ENCODE peak calls at places on chromosomes 16 and 17, in ten cellular contexts. One of them, this sample, is unnamed.

GRCh38 chr17:42706732-42707131 is 24.4 kb downstream of the CNTNAP1 start:
- DNase-seq in OCI-LY7: no peak
- DNase-seq in fibroblast of mammary gland: no peak
- DNase-seq in effector memory CD4-positive, alpha-beta T cell: peak; percentile 37
- DNase-seq in left ventricle myocardium inferior: no peak
- DNase-seq in tibial artery: no peak
- DNase-seq in ovary: no peak
- DNase-seq in lung: no peak
- DNase-seq in Peyer's patch: no peak
- DNase-seq in CD4-positive, alpha-beta memory T cell: peak; percentile 79
- DNase-seq in this sample: peak; percentile 92

GRCh38 chr16:46736695-46737094 is 11.4 kb downstream of the MYLK3 start:
- DNase-seq in OCI-LY7: no peak
- DNase-seq in fibroblast of mammary gland: no peak
- DNase-seq in effector memory CD4-positive, alpha-beta T cell: no peak
- DNase-seq in left ventricle myocardium inferior: no peak
- DNase-seq in tibial artery: no peak
- DNase-seq in ovary: no peak
- DNase-seq in lung: no peak
- DNase-seq in Peyer's patch: no peak
- DNase-seq in CD4-positive, alpha-beta memory T cell: no peak
- DNase-seq in this sample: no peak

GRCh38 chr16:53654946-53655345 is 48.7 kb downstream of the RPGRIP1L start:
- DNase-seq in OCI-LY7: no peak
- DNase-seq in fibroblast of mammary gland: no peak
- DNase-seq in effector memory CD4-positive, alpha-beta T cell: no peak
- DNase-seq in left ventricle myocardium inferior: no peak
- DNase-seq in tibial artery: no peak
- DNase-seq in ovary: no peak
- DNase-seq in lung: no peak
- DNase-seq in Peyer's patch: no peak
- DNase-seq in CD4-positive, alpha-beta memory T cell: no peak
- DNase-seq in this sample: no peak

GRCh38 chr16:58085171-58085570 is 44.0 kb downstream of the CFAP20 start:
- DNase-seq in OCI-LY7: no peak
- DNase-seq in fibroblast of mammary gland: no peak
- DNase-seq in effector memory CD4-positive, alpha-beta T cell: no peak
- DNase-seq in left ventricle myocardium inferior: no peak
- DNase-seq in tibial artery: no peak
- DNase-seq in ovary: no peak
- DNase-seq in lung: no peak
- DNase-seq in Peyer's patch: no peak
- DNase-seq in CD4-positive, alpha-beta memory T cell: no peak
- DNase-seq in this sample: no peak

GRCh38 chr17:41692722-41693521 is 4.2 kb downstream of the EIF1 start:
- DNase-seq in OCI-LY7: no peak
- DNase-seq in fibroblast of mammary gland: no peak
- DNase-seq in effector memory CD4-positive, alpha-beta T cell: no peak
- DNase-seq in left ventricle myocardium inferior: no peak
- DNase-seq in tibial artery: no peak
- DNase-seq in ovary: no peak
- DNase-seq in lung: no peak
- DNase-seq in Peyer's patch: no peak
- DNase-seq in CD4-positive, alpha-beta memory T cell: peak; percentile 46
- DNase-seq in this sample: no peak

GRCh38 chr16:83134638-83135037 is 507.9 kb downstream of the CDH13 start:
- DNase-seq in OCI-LY7: peak; percentile 91
- DNase-seq in fibroblast of mammary gland: no peak
- DNase-seq in effector memory CD4-positive, alpha-beta T cell: no peak
- DNase-seq in left ventricle myocardium inferior: no peak
- DNase-seq in tibial artery: no peak
- DNase-seq in ovary: no peak
- DNase-seq in lung: no peak
- DNase-seq in Peyer's patch: no peak
- DNase-seq in CD4-positive, alpha-beta memory T cell: no peak
- DNase-seq in this sample: no peak

GRCh38 chr17:73068322-73069153 is 23.9 kb downstream of the SLC39A11 start:
- DNase-seq in OCI-LY7: no peak
- DNase-seq in fibroblast of mammary gland: peak; percentile 61
- DNase-seq in effector memory CD4-positive, alpha-beta T cell: no peak
- DNase-seq in left ventricle myocardium inferior: no peak
- DNase-seq in tibial artery: no peak
- DNase-seq in ovary: no peak
- DNase-seq in lung: no peak
- DNase-seq in Peyer's patch: no peak
- DNase-seq in CD4-positive, alpha-beta memory T cell: no peak
- DNase-seq in this sample: no peak

GRCh38 chr17:17073006-17073626 is 30.9 kb downstream of the MPRIP start:
- DNase-seq in OCI-LY7: no peak
- DNase-seq in fibroblast of mammary gland: no peak
- DNase-seq in effector memory CD4-positive, alpha-beta T cell: no peak
- DNase-seq in left ventricle myocardium inferior: no peak
- DNase-seq in tibial artery: no peak
- DNase-seq in ovary: peak; percentile 6
- DNase-seq in lung: no peak
- DNase-seq in Peyer's patch: no peak
- DNase-seq in CD4-positive, alpha-beta memory T cell: no peak
- DNase-seq in this sample: no peak

GRCh38 chr17:44217738-44218343 is 1.6 kb downstream of the UBTF start:
- DNase-seq in OCI-LY7: no peak
- DNase-seq in fibroblast of mammary gland: no peak
- DNase-seq in effector memory CD4-positive, alpha-beta T cell: no peak
- DNase-seq in left ventricle myocardium inferior: no peak
- DNase-seq in tibial artery: no peak
- DNase-seq in ovary: no peak
- DNase-seq in lung: no peak
- DNase-seq in Peyer's patch: peak; percentile 61
- DNase-seq in CD4-positive, alpha-beta memory T cell: no peak
- DNase-seq in this sample: no peak

GRCh38 chr17:44216173-44216572 is 3.3 kb downstream of the UBTF start:
- DNase-seq in OCI-LY7: peak; percentile 88
- DNase-seq in fibroblast of mammary gland: no peak
- DNase-seq in effector memory CD4-positive, alpha-beta T cell: peak; percentile 22
- DNase-seq in left ventricle myocardium inferior: no peak
- DNase-seq in tibial artery: no peak
- DNase-seq in ovary: no peak
- DNase-seq in lung: no peak
- DNase-seq in Peyer's patch: peak; percentile 88
- DNase-seq in CD4-positive, alpha-beta memory T cell: peak; percentile 67
- DNase-seq in this sample: peak; percentile 80

GRCh38 chr17:44214896-44215295 is 4.6 kb downstream of the UBTF start:
- DNase-seq in OCI-LY7: no peak
- DNase-seq in fibroblast of mammary gland: no peak
- DNase-seq in effector memory CD4-positive, alpha-beta T cell: no peak
- DNase-seq in left ventricle myocardium inferior: no peak
- DNase-seq in tibial artery: no peak
- DNase-seq in ovary: no peak
- DNase-seq in lung: no peak
- DNase-seq in Peyer's patch: no peak
- DNase-seq in CD4-positive, alpha-beta memory T cell: no peak
- DNase-seq in this sample: no peak

GRCh38 chr17:44218344-44219125 is 940 bp downstream of the UBTF start:
- DNase-seq in OCI-LY7: peak; percentile 94
- DNase-seq in fibroblast of mammary gland: peak; percentile 84
- DNase-seq in effector memory CD4-positive, alpha-beta T cell: peak; percentile 79
- DNase-seq in left ventricle myocardium inferior: peak; percentile 91
- DNase-seq in tibial artery: peak; percentile 77
- DNase-seq in ovary: peak; percentile 91
- DNase-seq in lung: peak; percentile 85
- DNase-seq in Peyer's patch: peak; percentile 95
- DNase-seq in CD4-positive, alpha-beta memory T cell: peak; percentile 85
- DNase-seq in this sample: peak; percentile 85

DNA sequence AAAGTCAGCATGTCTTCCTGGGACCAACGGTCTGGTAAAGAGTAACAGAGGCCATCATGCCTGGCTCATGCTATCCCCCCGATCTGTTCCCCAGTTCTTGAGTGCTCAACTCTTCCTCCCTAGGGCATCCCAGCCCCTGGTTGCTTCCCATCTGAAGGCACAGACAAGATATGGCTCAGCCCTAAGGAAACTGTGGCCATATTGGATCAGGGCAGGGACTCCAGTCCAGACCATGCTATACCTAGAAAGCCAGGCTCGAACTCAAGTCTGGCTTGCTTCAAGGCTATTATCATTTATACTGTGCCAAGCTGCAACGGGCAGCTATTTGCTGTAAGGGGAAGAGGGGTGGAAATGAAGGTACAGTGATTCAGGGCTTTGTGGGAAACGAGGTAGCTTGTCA is 2.8 kb downstream of the UBTF start:
- DNase-seq in OCI-LY7: peak; percentile 38
- DNase-seq in fibroblast of mammary gland: no peak
- DNase-seq in effector memory CD4-positive, alpha-beta T cell: no peak
- DNase-seq in left ventricle myocardium inferior: no peak
- DNase-seq in tibial artery: no peak
- DNase-seq in ovary: no peak
- DNase-seq in lung: no peak
- DNase-seq in Peyer's patch: no peak
- DNase-seq in CD4-positive, alpha-beta memory T cell: no peak
- DNase-seq in this sample: no peak
- H3K4me3 ChIP-seq in OCI-LY7: peak overlapping the region; percentile 90
- H3K4me3 ChIP-seq in fibroblast of mammary gland: no peak overlapping the region
- H3K4me3 ChIP-seq in effector memory CD4-positive, alpha-beta T cell: peak overlapping the region; percentile 8
- H3K4me3 ChIP-seq in left ventricle myocardium inferior: no peak overlapping the region
- H3K4me3 ChIP-seq in tibial artery: no peak overlapping the region
- H3K4me3 ChIP-seq in ovary: no peak overlapping the region
- H3K4me3 ChIP-seq in lung: no peak overlapping the region
- H3K4me3 ChIP-seq in Peyer's patch: no peak overlapping the region
- H3K4me3 ChIP-seq in CD4-positive, alpha-beta memory T cell: peak overlapping the region; percentile 50
- H3K4me3 ChIP-seq in this sample: peak overlapping the region; percentile 98

DNA sequence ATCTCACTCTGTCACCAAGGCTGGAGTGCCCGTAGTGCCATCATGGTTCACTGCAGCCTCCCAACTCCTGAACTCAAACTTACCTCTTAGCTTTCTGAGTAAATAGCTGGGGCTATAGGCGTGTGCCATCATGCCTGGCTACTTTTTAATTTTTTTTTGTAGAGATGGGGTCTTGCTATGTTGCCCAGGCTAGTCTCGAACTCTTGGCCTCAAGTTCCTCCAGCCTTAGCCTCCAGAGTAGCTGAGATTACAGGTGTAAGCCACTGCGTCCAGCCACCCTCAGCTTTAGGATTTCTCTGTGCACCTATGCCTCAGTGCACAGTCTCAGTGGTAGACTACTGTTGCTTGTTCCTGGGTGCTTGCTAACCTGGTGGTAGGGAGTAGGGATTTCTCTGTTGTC is 5.5 kb downstream of the SLC7A6 start:
- DNase-seq in OCI-LY7: no peak
- DNase-seq in fibroblast of mammary gland: no peak
- DNase-seq in effector memory CD4-positive, alpha-beta T cell: no peak
- DNase-seq in left ventricle myocardium inferior: no peak
- DNase-seq in tibial artery: no peak
- DNase-seq in ovary: no peak
- DNase-seq in lung: no peak
- DNase-seq in Peyer's patch: no peak
- DNase-seq in CD4-positive, alpha-beta memory T cell: no peak
- DNase-seq in this sample: no peak
- H3K4me3 ChIP-seq in OCI-LY7: no peak overlapping the region
- H3K4me3 ChIP-seq in fibroblast of mammary gland: no peak overlapping the region
- H3K4me3 ChIP-seq in effector memory CD4-positive, alpha-beta T cell: no peak overlapping the region
- H3K4me3 ChIP-seq in left ventricle myocardium inferior: peak overlapping the region; percentile 43
- H3K4me3 ChIP-seq in tibial artery: no peak overlapping the region
- H3K4me3 ChIP-seq in ovary: no peak overlapping the region
- H3K4me3 ChIP-seq in lung: no peak overlapping the region
- H3K4me3 ChIP-seq in Peyer's patch: no peak overlapping the region
- H3K4me3 ChIP-seq in CD4-positive, alpha-beta memory T cell: no peak overlapping the region
- H3K4me3 ChIP-seq in this sample: no peak overlapping the region

GRCh38 chr16:1768767-1769401 is 2.5 kb downstream of the NME3 start:
- DNase-seq in OCI-LY7: no peak
- DNase-seq in fibroblast of mammary gland: no peak
- DNase-seq in effector memory CD4-positive, alpha-beta T cell: no peak
- DNase-seq in left ventricle myocardium inferior: no peak
- DNase-seq in tibial artery: no peak
- DNase-seq in ovary: no peak
- DNase-seq in lung: no peak
- DNase-seq in Peyer's patch: no peak
- DNase-seq in CD4-positive, alpha-beta memory T cell: no peak
- DNase-seq in this sample: no peak

GRCh38 chr16:1771072-1771863 is at the start of gene NME3:
- DNase-seq in OCI-LY7: peak; percentile 77
- DNase-seq in fibroblast of mammary gland: peak; percentile 52
- DNase-seq in effector memory CD4-positive, alpha-beta T cell: peak; percentile 61
- DNase-seq in left ventricle myocardium inferior: peak; percentile 86
- DNase-seq in tibial artery: peak; percentile 81
- DNase-seq in ovary: peak; percentile 78
- DNase-seq in lung: peak; percentile 81
- DNase-seq in Peyer's patch: peak; percentile 92
- DNase-seq in CD4-positive, alpha-beta memory T cell: peak; percentile 75
- DNase-seq in this sample: no peak

GRCh38 chr16:1768061-1768766 is 3.1 kb downstream of the NME3 start:
- DNase-seq in OCI-LY7: no peak
- DNase-seq in fibroblast of mammary gland: no peak
- DNase-seq in effector memory CD4-positive, alpha-beta T cell: no peak
- DNase-seq in left ventricle myocardium inferior: no peak
- DNase-seq in tibial artery: no peak
- DNase-seq in ovary: no peak
- DNase-seq in lung: no peak
- DNase-seq in Peyer's patch: no peak
- DNase-seq in CD4-positive, alpha-beta memory T cell: no peak
- DNase-seq in this sample: no peak

GRCh38 chr16:1770328-1771071 is 843 bp downstream of the NME3 start:
- DNase-seq in OCI-LY7: peak; percentile 18
- DNase-seq in fibroblast of mammary gland: peak; percentile 75
- DNase-seq in effector memory CD4-positive, alpha-beta T cell: peak; percentile 28
- DNase-seq in left ventricle myocardium inferior: peak; percentile 62
- DNase-seq in tibial artery: peak; percentile 61
- DNase-seq in ovary: peak; percentile 87
- DNase-seq in lung: peak; percentile 59
- DNase-seq in Peyer's patch: peak; percentile 73
- DNase-seq in CD4-positive, alpha-beta memory T cell: peak; percentile 76
- DNase-seq in this sample: no peak

DNA sequence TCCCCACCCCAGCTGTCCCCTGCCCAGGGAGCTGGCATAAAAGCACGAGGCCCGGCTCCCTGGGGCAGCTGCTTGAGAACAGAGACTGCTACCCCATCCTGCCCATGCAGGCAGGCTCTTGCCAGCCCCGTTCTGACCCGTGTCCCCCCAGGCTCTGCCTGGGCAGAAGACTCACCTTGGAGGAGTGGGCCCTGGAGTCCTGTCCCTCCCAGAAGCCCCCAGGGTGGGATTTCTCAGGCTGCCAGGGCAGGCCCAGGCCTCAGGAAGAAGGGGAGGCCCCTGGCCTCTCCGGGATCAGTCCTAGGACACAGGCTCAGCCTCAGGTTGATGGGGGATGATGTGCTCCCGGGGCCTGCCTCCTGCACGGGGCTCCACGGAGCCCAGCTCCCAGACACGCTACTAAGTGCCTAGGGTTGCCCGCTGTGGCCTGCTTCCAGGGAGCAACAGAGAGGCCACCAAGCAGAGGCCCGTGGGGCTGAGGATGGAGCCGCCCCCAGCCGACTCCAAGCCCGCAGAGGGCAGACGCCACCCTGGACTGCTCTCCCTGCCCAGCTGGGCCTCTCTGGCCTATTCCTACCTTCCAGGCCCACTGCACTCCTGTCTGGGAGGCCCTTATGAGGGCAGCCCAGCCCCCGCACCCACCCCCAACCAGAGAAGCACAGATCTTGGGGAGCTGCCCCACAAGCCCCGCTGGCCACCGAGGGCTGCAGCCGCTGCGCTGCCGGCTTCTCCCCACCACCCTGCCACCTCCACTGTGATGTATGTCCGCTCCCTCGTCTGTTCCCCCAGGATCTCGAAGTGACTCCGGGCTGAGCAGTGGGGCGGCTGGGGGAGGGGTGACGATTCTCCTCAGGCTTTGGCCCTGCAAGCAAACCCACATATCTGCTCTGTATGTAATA is 1.7 kb downstream of the NME3 start:
- DNase-seq in OCI-LY7: no peak
- DNase-seq in fibroblast of mammary gland: no peak
- DNase-seq in effector memory CD4-positive, alpha-beta T cell: no peak
- DNase-seq in left ventricle myocardium inferior: no peak
- DNase-seq in tibial artery: no peak
- DNase-seq in ovary: no peak
- DNase-seq in lung: no peak
- DNase-seq in Peyer's patch: no peak
- DNase-seq in CD4-positive, alpha-beta memory T cell: no peak
- DNase-seq in this sample: no peak
- H3K4me3 ChIP-seq in OCI-LY7: peak overlapping the region; percentile 98
- H3K4me3 ChIP-seq in fibroblast of mammary gland: peak overlapping the region; percentile 69
- H3K4me3 ChIP-seq in effector memory CD4-positive, alpha-beta T cell: no peak overlapping the region
- H3K4me3 ChIP-seq in left ventricle myocardium inferior: peak overlapping the region; percentile 92
- H3K4me3 ChIP-seq in tibial artery: peak overlapping the region; percentile 87
- H3K4me3 ChIP-seq in ovary: peak overlapping the region; percentile 92
- H3K4me3 ChIP-seq in lung: no peak overlapping the region
- H3K4me3 ChIP-seq in Peyer's patch: peak overlapping the region; percentile 83
- H3K4me3 ChIP-seq in CD4-positive, alpha-beta memory T cell: no peak overlapping the region
- H3K4me3 ChIP-seq in this sample: no peak overlapping the region

GRCh38 chr16:25340973-25341372 is 83.3 kb upstream of the ZKSCAN2 start:
- DNase-seq in OCI-LY7: no peak
- DNase-seq in fibroblast of mammary gland: no peak
- DNase-seq in effector memory CD4-positive, alpha-beta T cell: no peak
- DNase-seq in left ventricle myocardium inferior: no peak
- DNase-seq in tibial artery: no peak
- DNase-seq in ovary: no peak
- DNase-seq in lung: no peak
- DNase-seq in Peyer's patch: no peak
- DNase-seq in CD4-positive, alpha-beta memory T cell: no peak
- DNase-seq in this sample: no peak

GRCh38 chr16:25343976-25344375 is 86.3 kb upstream of the ZKSCAN2 start:
- DNase-seq in OCI-LY7: no peak
- DNase-seq in fibroblast of mammary gland: no peak
- DNase-seq in effector memory CD4-positive, alpha-beta T cell: no peak
- DNase-seq in left ventricle myocardium inferior: no peak
- DNase-seq in tibial artery: no peak
- DNase-seq in ovary: no peak
- DNase-seq in lung: no peak
- DNase-seq in Peyer's patch: no peak
- DNase-seq in CD4-positive, alpha-beta memory T cell: no peak
- DNase-seq in this sample: no peak
- H3K4me3 ChIP-seq in OCI-LY7: no peak overlapping the region
- H3K4me3 ChIP-seq in fibroblast of mammary gland: no peak overlapping the region
- H3K4me3 ChIP-seq in effector memory CD4-positive, alpha-beta T cell: no peak overlapping the region
- H3K4me3 ChIP-seq in left ventricle myocardium inferior: no peak overlapping the region
- H3K4me3 ChIP-seq in tibial artery: no peak overlapping the region
- H3K4me3 ChIP-seq in ovary: no peak overlapping the region
- H3K4me3 ChIP-seq in lung: no peak overlapping the region
- H3K4me3 ChIP-seq in Peyer's patch: no peak overlapping the region
- H3K4me3 ChIP-seq in CD4-positive, alpha-beta memory T cell: no peak overlapping the region
- H3K4me3 ChIP-seq in this sample: no peak overlapping the region

This sample was measured in Jurkat, Clone E6-1.